ENCODE peak calls at places on chromosomes 6 and 20, in eight cellular contexts. W is A549; E is MCF 10A; S is endothelial cell; X is ascending aorta; M is H1; G is CD8-positive, alpha-beta T cell; Z is fibroblast of mammary gland. L is an unnamed sample.

GRCh38 chr6:11536795-11537194 is 754 bp upstream of the TMEM170B start:
- DNase-seq in W (no peak), E (no peak), S (peak; percentile 4), X (no peak), M (peak; percentile 50), G (no peak), Z (no peak), L (no peak)

GRCh38 chr20:41165001-41165882 is 27.9 kb downstream of the PLCG1 start:
- DNase-seq in W (no peak), E (no peak), S (no peak), X (no peak), M (no peak), G (no peak), Z (no peak), L (no peak)

GRCh38 chr6:165447141-165447540 is 137.7 kb upstream of the C6orf118 start:
- DNase-seq in W (no peak), E (no peak), S (no peak), X (no peak), M (no peak), G (no peak), Z (no peak), L (no peak)

GRCh38 chr6:92161953-92162352 is 1257.4 kb downstream of the EPHA7 start:
- DNase-seq in W (no peak), E (no peak), S (no peak), X (no peak), M (no peak), G (no peak), Z (no peak), L (no peak)

GRCh38 chr6:147167009-147167408 is 37.2 kb upstream of the STXBP5 start:
- DNase-seq in W (no peak), E (no peak), S (no peak), X (no peak), M (no peak), G (no peak), Z (no peak), L (no peak)

GRCh38 chr20:61173966-61174725 is 77.9 kb upstream of the CDH4 start:
- DNase-seq in W (no peak), E (no peak), S (no peak), X (no peak), M (no peak), G (no peak), Z (no peak), L (no peak)

GRCh38 chr6:153537422-153537821 is 406.3 kb upstream of the RGS17 start:
- DNase-seq in W (no peak), E (no peak), S (no peak), X (no peak), M (no peak), G (no peak), Z (peak; percentile 22), L (no peak)

GRCh38 chr6:128600397-128600951 is 80.1 kb upstream of the PTPRK start:
- DNase-seq in W (peak; percentile 4), E (peak; percentile 79), S (peak; percentile 23), X (no peak), M (no peak), G (no peak), Z (peak; percentile 95), L (no peak)

GRCh38 chr6:35093118-35093445 is 48.1 kb downstream of the TCP11 start:
- DNase-seq in W (no peak), E (no peak), S (no peak), X (no peak), M (no peak), G (no peak), Z (peak; percentile 18), L (no peak)

GRCh38 chr20:17630806-17631195 is 51.2 kb downstream of the RRBP1 start:
- DNase-seq in W (no peak), E (no peak), S (no peak), X (no peak), M (no peak), G (no peak), Z (no peak), L (no peak)

GRCh38 chr6:74505391-74505790 is 700.5 kb downstream of the COL12A1 start:
- DNase-seq in W (no peak), E (no peak), S (no peak), X (no peak), M (no peak), G (no peak), Z (no peak), L (no peak)

GRCh38 chr20:64025101-64025825 is 10.7 kb upstream of the C20orf204 start:
- DNase-seq in W (no peak), E (no peak), S (no peak), X (no peak), M (no peak), G (no peak), Z (no peak), L (no peak)

GRCh38 chr6:108343894-108344293 is 49.0 kb downstream of the AFG1L start:
- DNase-seq in W (no peak), E (no peak), S (no peak), X (no peak), M (no peak), G (no peak), Z (no peak), L (no peak)

GRCh38 chr6:52992980-52993379 is 2.1 kb downstream of the GSTA4 start:
- DNase-seq in W (no peak), E (peak; percentile 66), S (no peak), X (no peak), M (no peak), G (no peak), Z (peak; percentile 83), L (no peak)

GRCh38 chr6:157946865-157947532 is 34.7 kb upstream of the SYNJ2 start:
- DNase-seq in W (peak; percentile 33), E (peak; percentile 25), S (no peak), X (no peak), M (no peak), G (no peak), Z (peak; percentile 44), L (no peak)

GRCh38 chr20:58407966-58408557 is 19.0 kb downstream of the VAPB start:
- DNase-seq in W (no peak), E (peak; percentile 54), S (no peak), X (no peak), M (no peak), G (no peak), Z (no peak), L (no peak)

GRCh38 chr6:3348821-3349220 is 90.1 kb downstream of the PSMG4 start:
- DNase-seq in W (no peak), E (no peak), S (no peak), X (no peak), M (no peak), G (no peak), Z (no peak), L (no peak)

GRCh38 chr6:123909989-123910388 is 106.3 kb downstream of the NKAIN2 start:
- DNase-seq in W (no peak), E (no peak), S (no peak), X (no peak), M (no peak), G (no peak), Z (no peak), L (no peak)

GRCh38 chr20:33148040-33148439 is 19.9 kb upstream of the BPIFA2 start:
- DNase-seq in W (no peak), E (no peak), S (no peak), X (no peak), M (no peak), G (no peak), Z (no peak), L (no peak)

GRCh38 chr20:33147299-33147698 is 20.7 kb upstream of the BPIFA2 start:
- DNase-seq in W (no peak), E (no peak), S (no peak), X (no peak), M (no peak), G (no peak), Z (no peak), L (no peak)

DNA sequence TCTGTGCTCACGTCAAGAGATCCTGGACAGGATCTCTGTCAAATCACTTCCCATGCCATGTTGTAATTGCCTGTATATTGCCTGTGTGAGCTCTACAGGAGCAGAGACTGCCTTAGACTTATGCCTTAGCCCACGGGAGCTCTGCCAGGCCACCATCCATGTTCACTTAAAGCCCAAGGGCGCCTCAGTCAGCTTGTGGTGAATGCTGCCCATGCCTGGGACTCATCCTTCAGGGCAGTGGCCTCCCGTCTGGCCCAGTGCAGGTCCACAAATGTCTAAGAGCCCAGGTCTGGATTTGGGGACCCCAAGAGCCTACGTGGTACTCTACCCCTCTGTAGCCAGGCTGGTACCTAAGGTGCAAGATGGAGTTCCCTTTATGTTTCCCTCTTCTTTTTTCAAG is 22.4 kb upstream of the BPIFA2 start:
- DNase-seq in W (no peak), E (no peak), S (no peak), X (no peak), M (no peak), G (no peak), Z (no peak), L (no peak)
- TF ChIP-seq CTCF in W (no peak), E (no peak), S (no peak), X (no peak), M (no peak), G (no peak), Z (no peak), L (no peak)

DNA sequence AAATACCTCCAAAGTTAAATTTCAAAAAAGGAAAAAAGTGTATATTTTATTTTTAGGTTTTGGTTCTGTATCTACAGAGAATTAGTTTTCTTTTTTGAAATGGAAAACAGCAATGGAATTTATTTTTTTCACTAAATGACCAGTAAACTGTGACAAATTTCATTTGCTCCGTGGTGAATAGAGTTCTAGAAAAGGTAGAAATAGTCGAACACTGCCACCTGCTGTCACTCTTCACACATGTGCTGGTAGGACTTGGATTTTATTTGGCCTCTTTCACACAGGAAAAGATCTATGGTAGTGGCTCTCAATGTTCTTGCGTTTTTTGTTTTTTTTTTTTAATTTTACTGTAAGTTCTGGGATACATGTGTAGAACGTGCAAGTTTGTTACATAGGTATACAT is 312.5 kb downstream of the EYA4 start:
- DNase-seq in W (peak; percentile 74), E (peak; percentile 70), S (peak; percentile 43), X (no peak), M (no peak), G (no peak), Z (peak; percentile 76), L (no peak)
- TF ChIP-seq CTCF in W (peak; percentile 72), E (peak; percentile 61), S (peak; percentile 72), X (peak; percentile 57), M (no peak), G (peak; percentile 36), Z (peak; percentile 67), L (no peak)

DNA sequence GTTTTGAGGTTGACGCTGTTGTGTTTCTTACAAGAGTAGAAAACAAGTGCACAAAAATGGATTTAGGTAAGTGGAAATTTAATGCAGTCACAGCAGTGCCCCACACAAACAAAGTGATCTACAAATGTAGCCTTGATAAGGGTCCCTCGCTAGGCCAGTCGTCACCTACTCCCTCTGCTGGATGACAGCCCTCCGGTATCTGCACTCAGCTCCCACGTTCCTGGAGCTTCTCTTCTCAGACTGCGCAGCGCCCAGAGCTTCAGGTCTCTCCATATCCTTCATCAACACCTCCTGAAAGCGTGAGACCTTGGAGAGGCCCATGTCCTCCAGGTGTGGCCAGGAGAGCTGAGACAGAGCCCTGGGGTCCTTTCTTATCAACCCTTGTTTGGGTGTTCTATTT is 58.3 kb upstream of the MAP3K4 start:
- DNase-seq in W (no peak), E (no peak), S (peak; percentile 11), X (no peak), M (no peak), G (no peak), Z (no peak), L (no peak)
- TF ChIP-seq CTCF in W (no peak), E (no peak), S (no peak), X (no peak), M (peak; percentile 65), G (no peak), Z (peak; percentile 9), L (no peak)

DNA sequence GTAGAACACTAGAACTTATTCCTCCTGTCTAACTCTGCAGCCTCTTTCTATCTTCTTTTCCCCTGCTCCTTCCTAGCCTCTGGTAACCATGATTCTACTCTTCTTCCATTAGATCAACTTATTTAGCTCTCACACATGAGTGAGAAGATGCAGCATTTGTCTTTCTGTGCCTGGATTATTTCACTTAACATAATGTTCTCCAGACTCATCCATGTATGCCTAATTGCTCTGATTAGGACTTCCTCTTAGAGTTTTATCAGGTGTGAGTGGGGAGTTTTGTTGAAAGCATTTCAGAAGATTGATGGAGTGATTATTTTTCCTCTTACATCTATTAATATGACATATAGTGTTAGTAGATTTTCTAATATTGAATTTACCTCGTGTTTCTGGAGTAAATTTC is 140.4 kb downstream of the CDKAL1 start:
- DNase-seq in W (no peak), E (no peak), S (no peak), X (no peak), M (no peak), G (no peak), Z (no peak), L (no peak)
- TF ChIP-seq CTCF in W (no peak), E (no peak), S (no peak), X (no peak), M (no peak), G (no peak), Z (no peak), L (no peak)

L was measured in omental fat pad.